ENCODE peak calls at places on chromosomes 2 and 18, in ten cellular contexts. C is amniotic stem cell, G is cardiac muscle cell, P is NCI-H1417, F is lower lobe of right lung, A is neural crest cell, N is KBM-7, U is endothelial cell of umbilical vein, W is transverse colon, V is fibroblast of pulmonary artery. H is an unnamed sample.

GRCh38 chr2:47190188-47190818 is 35.2 kb upstream of the STPG4 start:
- DNase-seq in C (no peak), F (no peak), V (peak; percentile 42), A (no peak), P (no peak), N (no peak), G (no peak), U (peak; percentile 46), W (no peak), H (peak; percentile 61)

GRCh38 chr2:5549061-5549601 is 143.1 kb upstream of the SOX11 start:
- DNase-seq in W (no peak), P (no peak), U (no peak), F (no peak), A (no peak), N (no peak), V (no peak), C (no peak), G (no peak), H (no peak)

GRCh38 chr2:219401621-219402020 is 13.9 kb upstream of the DNPEP start:
- DNase-seq in P (no peak), V (no peak), F (no peak), W (no peak), C (no peak), A (no peak), U (no peak), G (no peak), N (no peak), H (no peak)

GRCh38 chr2:203878060-203878459 is 10.5 kb downstream of the CTLA4 start:
- DNase-seq in F (no peak), N (no peak), A (no peak), G (no peak), P (no peak), C (no peak), U (no peak), V (no peak), W (no peak), H (no peak)

GRCh38 chr2:201130524-201131186 is 14.7 kb downstream of the CFLAR start:
- DNase-seq in P (no peak), V (peak; percentile 92), F (no peak), A (no peak), C (peak; percentile 41), W (no peak), G (peak; percentile 85), N (peak; percentile 32), U (peak; percentile 98), H (peak; percentile 84)

GRCh38 chr2:102357975-102358374 is 2.4 kb downstream of the IL18R1 start:
- DNase-seq in N (peak; percentile 30), U (no peak), C (no peak), W (no peak), A (no peak), V (no peak), P (no peak), G (no peak), F (no peak), H (no peak)

GRCh38 chr2:234495076-234495800 is 1.6 kb downstream of the ARL4C start:
- DNase-seq in N (no peak), V (no peak), U (peak; percentile 11), G (peak; percentile 39), W (no peak), P (peak; percentile 63), A (no peak), F (no peak), C (no peak), H (peak; percentile 56)

GRCh38 chr2:37634914-37635358 is 36.5 kb downstream of the CDC42EP3 start:
- DNase-seq in N (no peak), U (no peak), A (no peak), C (no peak), P (no peak), F (no peak), W (no peak), G (no peak), V (no peak), H (no peak)

GRCh38 chr2:78601113-78601512 is 424.4 kb upstream of the REG3G start:
- DNase-seq in C (no peak), U (no peak), G (no peak), W (no peak), V (no peak), P (no peak), N (no peak), A (no peak), F (no peak), H (no peak)

GRCh38 chr2:96802281-96802595 is 13.8 kb upstream of the CNNM3 start:
- DNase-seq in N (no peak), V (no peak), A (no peak), W (no peak), U (no peak), G (no peak), C (no peak), F (peak; percentile 73), P (no peak), H (no peak)

GRCh38 chr2:130819915-130820861 is 16.5 kb upstream of the ARHGEF4 start:
- DNase-seq in C (no peak), P (no peak), U (no peak), A (no peak), N (no peak), F (no peak), V (peak; percentile 49), G (peak; percentile 46), W (no peak), H (peak; percentile 69)

GRCh38 chr18:48539406-48540328 is 836 bp downstream of the CTIF start:
- DNase-seq in W (peak; percentile 45), F (peak; percentile 65), A (peak; percentile 52), P (peak; percentile 80), N (peak; percentile 49), C (peak; percentile 33), U (peak; percentile 59), V (peak; percentile 62), G (peak; percentile 63), H (peak; percentile 40)

GRCh38 chr2:46490521-46491141 is 11.3 kb downstream of the TMEM247 start:
- DNase-seq in F (no peak), G (peak; percentile 66), U (no peak), C (no peak), V (peak; percentile 45), P (no peak), N (peak; percentile 81), W (peak; percentile 25), A (peak; percentile 42), H (peak; percentile 77)

GRCh38 chr2:38602136-38602731 is 494 bp downstream of the HNRNPLL start:
- DNase-seq in V (no peak), A (no peak), G (no peak), U (peak; percentile 50), C (no peak), F (peak; percentile 71), N (peak; percentile 45), P (peak; percentile 90), W (peak; percentile 41), H (no peak)

GRCh38 chr2:206989306-206989705 is 50.0 kb downstream of the CPO start:
- DNase-seq in C (no peak), G (peak; percentile 42), A (no peak), N (peak; percentile 38), F (peak; percentile 64), U (peak; percentile 19), P (no peak), V (no peak), W (peak; percentile 14), H (peak; percentile 48)

GRCh38 chr2:148209598-148209997 is 188.7 kb downstream of the MBD5 start:
- DNase-seq in A (no peak), U (peak; percentile 2), P (no peak), C (no peak), F (no peak), G (peak; percentile 7), W (no peak), V (peak; percentile 2), N (peak; percentile 43), H (peak; percentile 24)

GRCh38 chr18:58452392-58453166 is 176.3 kb downstream of the ALPK2 start:
- DNase-seq in F (no peak), U (no peak), W (no peak), N (no peak), A (no peak), G (no peak), V (peak; percentile 4), C (no peak), P (no peak), H (peak; percentile 18)

GRCh38 chr2:113937501-113937900 is 47.6 kb downstream of the ACTR3 start:
- DNase-seq in G (no peak), F (no peak), U (no peak), W (no peak), C (no peak), N (peak; percentile 4), P (no peak), A (no peak), V (no peak), H (no peak)

GRCh38 chr2:34241905-34242740 is 643.0 kb upstream of the FAM98A start:
- DNase-seq in F (no peak), C (no peak), V (no peak), W (no peak), U (no peak), N (no peak), G (no peak), P (no peak), A (no peak), H (no peak)

GRCh38 chr2:80887923-80888322 is 583.4 kb upstream of the LRRTM1 start:
- DNase-seq in V (no peak), P (no peak), F (no peak), C (no peak), G (no peak), A (no peak), U (no peak), W (peak; percentile 8), N (no peak), H (no peak)

GRCh38 chr2:173051463-173051862 is 24.2 kb upstream of the MAP3K20 start:
- DNase-seq in W (no peak), P (no peak), G (no peak), N (no peak), V (no peak), F (no peak), C (no peak), A (no peak), U (no peak), H (no peak)

GRCh38 chr2:96163768-96164429 is 18.7 kb upstream of the DUSP2 start:
- DNase-seq in N (no peak), P (no peak), A (no peak), V (peak; percentile 18), C (no peak), G (no peak), U (no peak), W (peak; percentile 55), F (no peak), H (no peak)

GRCh38 chr2:240848900-240849680 is 19.5 kb upstream of the AGXT start:
- DNase-seq in N (no peak), F (no peak), A (no peak), U (no peak), P (no peak), G (no peak), V (no peak), W (no peak), C (no peak), H (no peak)

GRCh38 chr2:165058471-165059265 is 103.3 kb upstream of the SLC38A11 start:
- DNase-seq in C (no peak), A (no peak), U (no peak), P (no peak), N (no peak), F (no peak), G (no peak), W (no peak), V (no peak), H (no peak)

GRCh38 chr18:37429768-37430167 is 135.8 kb downstream of the CELF4 start:
- DNase-seq in A (no peak), V (no peak), F (no peak), W (no peak), P (no peak), C (no peak), G (no peak), U (no peak), N (no peak), H (no peak)

GRCh38 chr2:46351388-46352141 is 54.4 kb downstream of the EPAS1 start:
- DNase-seq in N (no peak), A (no peak), F (peak; percentile 59), G (no peak), P (no peak), W (peak; percentile 54), C (no peak), U (peak; percentile 95), V (no peak), H (no peak)

GRCh38 chr18:58727776-58728500 is 56.7 kb downstream of the MALT1 start:
- DNase-seq in G (peak; percentile 21), U (no peak), V (peak; percentile 12), C (no peak), N (no peak), A (no peak), P (no peak), F (no peak), W (no peak), H (peak; percentile 2)

GRCh38 chr2:234978466-234979203 is 26.8 kb downstream of the SH3BP4 start:
- DNase-seq in N (no peak), P (no peak), C (no peak), A (no peak), W (peak; percentile 54), G (peak; percentile 46), F (no peak), V (peak; percentile 45), U (peak; percentile 78), H (peak; percentile 85)